ENCODE peak calls at places on chromosomes 3 and 15, in nine cellular contexts. G is EH; N is M059J; Y is GM13976; F is activated CD4-positive, alpha-beta T cell treated with anti-CD3 and anti-CD28 coated beads for 36 hours; B is T-cell; H is stimulated activated CD4-positive, alpha-beta T cell treated with anti-CD3 and anti-CD28 coated beads, TNF-alpha, amount 100 ng/mL, for 24 hours; X is amniotic epithelial cell; V is NCI-H510A. U is an unnamed sample.

GRCh38 chr15:31164573-31164912 is 63.0 kb upstream of the TRPM1 start:
- DNase-seq in X (no peak), B (no peak), G (no peak), Y (no peak), F (no peak), N (no peak), H (no peak), V (no peak), U (no peak)

GRCh38 chr3:4741404-4742307 is 237.6 kb upstream of the BHLHE40 start:
- DNase-seq in B (no peak), F (peak), H (no peak), Y (no peak), N (peak), X (peak), G (peak), V (no peak), U (peak)

GRCh38 chr3:59771760-59772159 is 721.9 kb upstream of the CFAP20DC start:
- DNase-seq in G (peak), X (peak), B (no peak), Y (no peak), F (peak), V (no peak), N (peak), H (no peak), U (peak)

GRCh38 chr3:11953350-11953749 is 50.8 kb upstream of the SYN2 start:
- DNase-seq in B (no peak), Y (no peak), N (no peak), V (no peak), F (no peak), G (no peak), X (no peak), H (no peak), U (no peak)

GRCh38 chr3:66693461-66693912 is 192.7 kb upstream of the LRIG1 start:
- DNase-seq in V (no peak), N (no peak), X (peak), B (no peak), H (no peak), F (no peak), Y (no peak), G (no peak), U (no peak)

GRCh38 chr15:90351479-90352108 is 490 bp upstream of the ZNF774 start:
- DNase-seq in H (no peak), G (no peak), N (no peak), V (no peak), F (no peak), X (no peak), Y (no peak), B (no peak), U (no peak)

GRCh38 chr3:105806361-105806760 is 62.5 kb downstream of the CBLB start:
- DNase-seq in H (no peak), Y (peak), F (no peak), N (peak), G (peak), V (no peak), X (peak), B (no peak), U (peak)

GRCh38 chr15:74892931-74893330 is 3.1 kb downstream of the MPI start:
- DNase-seq in G (no peak), H (no peak), B (no peak), N (no peak), V (no peak), Y (no peak), X (no peak), F (no peak), U (no peak)

GRCh38 chr3:55226696-55227095 is 260.4 kb downstream of the WNT5A start:
- DNase-seq in N (peak), B (no peak), X (no peak), G (peak), V (no peak), Y (no peak), F (no peak), H (no peak), U (no peak)

GRCh38 chr3:172550347-172550943 is 27.2 kb upstream of the TNFSF10 start:
- DNase-seq in B (peak), X (peak), V (no peak), Y (no peak), F (peak), H (peak), N (peak), G (peak), U (peak)